ENCODE peak calls at places on chromosomes 3 and 15, in six cellular contexts. One of them, this sample, is unnamed.

GRCh38 chr15:37820380-37821128 is 113.9 kb upstream of the TMCO5A start:
- DNase-seq in skeletal muscle cell: no peak
- DNase-seq in T-helper 9 cell: no peak
- DNase-seq in M059J: no peak
- DNase-seq in uterus: no peak
- DNase-seq in ACHN: no peak
- DNase-seq in this sample: no peak

GRCh38 chr3:46848271-46849097 is 14.8 kb downstream of the MYL3 start:
- DNase-seq in T-helper 9 cell: no peak
- DNase-seq in ACHN: peak
- DNase-seq in M059J: peak
- DNase-seq in uterus: no peak
- DNase-seq in skeletal muscle cell: no peak
- DNase-seq in this sample: peak

GRCh38 chr15:89566141-89566540 is 9.1 kb upstream of the TICRR start:
- DNase-seq in uterus: no peak
- DNase-seq in ACHN: no peak
- DNase-seq in T-helper 9 cell: no peak
- DNase-seq in M059J: no peak
- DNase-seq in skeletal muscle cell: no peak
- DNase-seq in this sample: no peak

GRCh38 chr15:100353469-100353868 is 11.7 kb upstream of the ADAMTS17 start:
- DNase-seq in M059J: no peak
- DNase-seq in skeletal muscle cell: no peak
- DNase-seq in uterus: no peak
- DNase-seq in ACHN: no peak
- DNase-seq in T-helper 9 cell: no peak
- DNase-seq in this sample: no peak

GRCh38 chr3:97827741-97828471 is 6.1 kb downstream of the CRYBG3 start:
- DNase-seq in uterus: no peak
- DNase-seq in skeletal muscle cell: no peak
- DNase-seq in M059J: peak
- DNase-seq in T-helper 9 cell: no peak
- DNase-seq in ACHN: no peak
- DNase-seq in this sample: no peak

GRCh38 chr15:75578206-75578947 is 738 bp downstream of the PTPN9 start:
- DNase-seq in M059J: peak
- DNase-seq in uterus: no peak
- DNase-seq in ACHN: peak
- DNase-seq in skeletal muscle cell: no peak
- DNase-seq in T-helper 9 cell: peak
- DNase-seq in this sample: peak

GRCh38 chr3:131020122-131020693 is 6.4 kb downstream of the ASTE1 start:
- DNase-seq in ACHN: no peak
- DNase-seq in uterus: no peak
- DNase-seq in skeletal muscle cell: no peak
- DNase-seq in T-helper 9 cell: no peak
- DNase-seq in M059J: no peak
- DNase-seq in this sample: no peak

GRCh38 chr3:13189639-13190375 is 116.6 kb upstream of the IQSEC1 start:
- DNase-seq in uterus: no peak
- DNase-seq in skeletal muscle cell: peak
- DNase-seq in M059J: peak
- DNase-seq in T-helper 9 cell: no peak
- DNase-seq in ACHN: no peak
- DNase-seq in this sample: peak

GRCh38 chr15:69758810-69759410 is 306.3 kb downstream of the RPLP1 start:
- DNase-seq in T-helper 9 cell: peak
- DNase-seq in uterus: no peak
- DNase-seq in ACHN: no peak
- DNase-seq in M059J: peak
- DNase-seq in skeletal muscle cell: no peak
- DNase-seq in this sample: no peak

GRCh38 chr3:16053794-16054193 is 120.7 kb upstream of the GALNT15 start:
- DNase-seq in T-helper 9 cell: no peak
- DNase-seq in ACHN: no peak
- DNase-seq in M059J: peak
- DNase-seq in uterus: no peak
- DNase-seq in skeletal muscle cell: no peak
- DNase-seq in this sample: no peak

GRCh38 chr3:182027366-182027765 is 315.6 kb downstream of the SOX2 start:
- DNase-seq in uterus: no peak
- DNase-seq in ACHN: peak
- DNase-seq in T-helper 9 cell: no peak
- DNase-seq in skeletal muscle cell: no peak
- DNase-seq in M059J: peak
- DNase-seq in this sample: no peak

GRCh38 chr3:13217736-13218540 is 144.7 kb upstream of the IQSEC1 start:
- DNase-seq in M059J: peak
- DNase-seq in T-helper 9 cell: no peak
- DNase-seq in skeletal muscle cell: no peak
- DNase-seq in uterus: no peak
- DNase-seq in ACHN: peak
- DNase-seq in this sample: no peak

GRCh38 chr3:192444096-192444790 is 283.1 kb downstream of the FGF12 start:
- DNase-seq in uterus: peak
- DNase-seq in M059J: peak
- DNase-seq in ACHN: peak
- DNase-seq in skeletal muscle cell: peak
- DNase-seq in T-helper 9 cell: peak
- DNase-seq in this sample: peak

GRCh38 chr3:9211155-9211950 is 38.1 kb downstream of the SRGAP3 start:
- DNase-seq in skeletal muscle cell: peak
- DNase-seq in uterus: no peak
- DNase-seq in M059J: peak
- DNase-seq in T-helper 9 cell: no peak
- DNase-seq in ACHN: no peak
- DNase-seq in this sample: no peak